ENCODE peak calls at places on chromosomes 2 and 18, in five cellular contexts. Z is activated CD8-positive, alpha-beta memory T cell treated with anti-CD3 and anti-CD28 coated beads for 24 hours; Q is Right ventricle myocardium superior; J is A172; P is GDM1. H is an unnamed sample.

GRCh38 chr18:54878662-54879058 is 50.4 kb downstream of the RAB27B start:
- DNase-seq in Z (no peak), Q (no peak), J (no peak), P (no peak), H (no peak)

GRCh38 chr2:85418132-85419008 is at the start of gene SH2D6:
- DNase-seq in Z (peak; percentile 96), Q (peak; percentile 93), J (peak; percentile 73), P (peak; percentile 76), H (peak; percentile 76)

GRCh38 chr2:1687254-1687653 is 57.1 kb downstream of the PXDN start:
- DNase-seq in Z (no peak), Q (no peak), J (no peak), P (no peak), H (peak; percentile 63)

GRCh38 chr2:62234755-62235655 is 39.1 kb downstream of the B3GNT2 start:
- DNase-seq in Z (peak; percentile 52), Q (no peak), J (no peak), P (no peak), H (no peak)

GRCh38 chr2:39416172-39416571 is 20.9 kb downstream of the MAP4K3 start:
- DNase-seq in Z (no peak), Q (no peak), J (no peak), P (no peak), H (no peak)

GRCh38 chr2:150588210-150588870 is 100.9 kb upstream of the RND3 start:
- DNase-seq in Z (no peak), Q (no peak), J (no peak), P (no peak), H (peak; percentile 11)

GRCh38 chr18:36871801-36872200 is 42.9 kb downstream of the KIAA1328 start:
- DNase-seq in Z (no peak), Q (no peak), J (no peak), P (no peak), H (no peak)

GRCh38 chr18:62992877-62993365 is 277.6 kb downstream of the PHLPP1 start:
- DNase-seq in Z (no peak), Q (no peak), J (no peak), P (no peak), H (no peak)

GRCh38 chr18:75391275-75392115 is 36.0 kb downstream of the SMIM21 start:
- DNase-seq in Z (no peak), Q (no peak), J (no peak), P (no peak), H (no peak)

GRCh38 chr18:72652990-72653593 is 109.0 kb upstream of the CBLN2 start:
- DNase-seq in Z (peak; percentile 58), Q (no peak), J (peak; percentile 5), P (peak; percentile 26), H (peak; percentile 65)

GRCh38 chr18:21826196-21826595 is 85.6 kb downstream of the MIB1 start:
- DNase-seq in Z (no peak), Q (no peak), J (no peak), P (no peak), H (peak; percentile 49)

GRCh38 chr18:49754866-49755265 is 58.5 kb downstream of the ACAA2 start:
- DNase-seq in Z (no peak), Q (no peak), J (no peak), P (no peak), H (no peak)

GRCh38 chr18:57466307-57466706 is 31.1 kb downstream of the ONECUT2 start:
- DNase-seq in Z (no peak), Q (no peak), J (no peak), P (no peak), H (peak; percentile 51)

GRCh38 chr2:8456149-8457091 is 225.4 kb upstream of the ID2 start:
- DNase-seq in Z (peak; percentile 79), Q (no peak), J (no peak), P (no peak), H (no peak)

GRCh38 chr2:230408244-230408842 is 7.7 kb upstream of the SP100 start:
- DNase-seq in Z (no peak), Q (no peak), J (peak; percentile 70), P (no peak), H (peak; percentile 73)

GRCh38 chr2:3712841-3713503 is 9.6 kb downstream of the DCDC2C start:
- DNase-seq in Z (no peak), Q (no peak), J (peak; percentile 25), P (no peak), H (no peak)